ENCODE peak calls at places on chromosomes 5 and 9, in six cellular contexts. One of them, this sample, is unnamed.

GRCh38 chr9:100601216-100601615 is 23.3 kb downstream of the CAVIN4 start:
- DNase-seq in astrocyte: peak
- DNase-seq in IMR-90: peak
- DNase-seq in neuronal stem cell: no peak
- DNase-seq in fibroblast of lung: peak
- DNase-seq in GM23248: peak
- DNase-seq in this sample: peak

GRCh38 chr5:134451618-134452505 is 40.2 kb upstream of the CDKN2AIPNL start:
- DNase-seq in IMR-90: peak
- DNase-seq in astrocyte: peak
- DNase-seq in fibroblast of lung: peak
- DNase-seq in GM23248: peak
- DNase-seq in neuronal stem cell: no peak
- DNase-seq in this sample: peak

GRCh38 chr9:123642291-123643278 is 286.6 kb downstream of the CRB2 start:
- DNase-seq in neuronal stem cell: no peak
- DNase-seq in GM23248: no peak
- DNase-seq in astrocyte: peak
- DNase-seq in IMR-90: peak
- DNase-seq in fibroblast of lung: peak
- DNase-seq in this sample: no peak

GRCh38 chr5:80798633-80799032 is 143.8 kb upstream of the DHFR start:
- DNase-seq in IMR-90: no peak
- DNase-seq in neuronal stem cell: no peak
- DNase-seq in fibroblast of lung: no peak
- DNase-seq in GM23248: no peak
- DNase-seq in astrocyte: no peak
- DNase-seq in this sample: no peak

GRCh38 chr9:108784128-108784490 is 71.7 kb downstream of the ACTL7B start:
- DNase-seq in neuronal stem cell: no peak
- DNase-seq in fibroblast of lung: peak
- DNase-seq in astrocyte: peak
- DNase-seq in IMR-90: no peak
- DNase-seq in GM23248: no peak
- DNase-seq in this sample: no peak

GRCh38 chr9:120909904-120910303 is 16.7 kb downstream of the TRAF1 start:
- DNase-seq in GM23248: no peak
- DNase-seq in astrocyte: no peak
- DNase-seq in neuronal stem cell: no peak
- DNase-seq in fibroblast of lung: no peak
- DNase-seq in IMR-90: no peak
- DNase-seq in this sample: no peak

GRCh38 chr5:50325237-50325832 is 115.8 kb downstream of the EMB start:
- DNase-seq in fibroblast of lung: peak
- DNase-seq in neuronal stem cell: no peak
- DNase-seq in astrocyte: peak
- DNase-seq in IMR-90: peak
- DNase-seq in GM23248: peak
- DNase-seq in this sample: no peak

GRCh38 chr5:78509145-78509865 is 139.3 kb downstream of the LHFPL2 start:
- DNase-seq in IMR-90: no peak
- DNase-seq in astrocyte: no peak
- DNase-seq in GM23248: no peak
- DNase-seq in fibroblast of lung: no peak
- DNase-seq in neuronal stem cell: no peak
- DNase-seq in this sample: no peak

GRCh38 chr5:92800360-92800759 is 780.7 kb downstream of the NR2F1-AS1 start:
- DNase-seq in GM23248: no peak
- DNase-seq in neuronal stem cell: no peak
- DNase-seq in IMR-90: peak
- DNase-seq in astrocyte: peak
- DNase-seq in fibroblast of lung: peak
- DNase-seq in this sample: no peak

GRCh38 chr9:126474786-126475485 is 138.8 kb upstream of the LMX1B start:
- DNase-seq in IMR-90: peak
- DNase-seq in neuronal stem cell: no peak
- DNase-seq in astrocyte: peak
- DNase-seq in fibroblast of lung: peak
- DNase-seq in GM23248: peak
- DNase-seq in this sample: peak

GRCh38 chr5:14463629-14464028 is 118.0 kb upstream of the OTULINL start:
- DNase-seq in astrocyte: peak
- DNase-seq in fibroblast of lung: peak
- DNase-seq in neuronal stem cell: no peak
- DNase-seq in IMR-90: peak
- DNase-seq in GM23248: peak
- DNase-seq in this sample: peak

GRCh38 chr5:14101922-14102321 is 41.2 kb upstream of the TRIO start:
- DNase-seq in fibroblast of lung: peak
- DNase-seq in neuronal stem cell: no peak
- DNase-seq in GM23248: peak
- DNase-seq in astrocyte: no peak
- DNase-seq in IMR-90: peak
- DNase-seq in this sample: peak

GRCh38 chr5:12292610-12293204 is 388.5 kb upstream of the CTNND2 start:
- DNase-seq in IMR-90: no peak
- DNase-seq in astrocyte: peak
- DNase-seq in GM23248: peak
- DNase-seq in neuronal stem cell: peak
- DNase-seq in fibroblast of lung: peak
- DNase-seq in this sample: no peak

GRCh38 chr9:105637787-105638395 is 24.4 kb upstream of the TAL2 start:
- DNase-seq in astrocyte: no peak
- DNase-seq in neuronal stem cell: no peak
- DNase-seq in fibroblast of lung: no peak
- DNase-seq in GM23248: peak
- DNase-seq in IMR-90: peak
- DNase-seq in this sample: no peak

GRCh38 chr5:53552561-53552960 is 7.9 kb upstream of the NDUFS4 start:
- DNase-seq in neuronal stem cell: no peak
- DNase-seq in IMR-90: no peak
- DNase-seq in GM23248: no peak
- DNase-seq in astrocyte: no peak
- DNase-seq in fibroblast of lung: no peak
- DNase-seq in this sample: no peak

GRCh38 chr5:90226433-90227099 is 183.0 kb downstream of the CETN3 start:
- DNase-seq in astrocyte: no peak
- DNase-seq in neuronal stem cell: no peak
- DNase-seq in fibroblast of lung: no peak
- DNase-seq in GM23248: no peak
- DNase-seq in IMR-90: no peak
- DNase-seq in this sample: no peak

GRCh38 chr5:67793966-67794365 is 421.6 kb upstream of the PIK3R1 start:
- DNase-seq in neuronal stem cell: no peak
- DNase-seq in astrocyte: peak
- DNase-seq in GM23248: no peak
- DNase-seq in IMR-90: no peak
- DNase-seq in fibroblast of lung: peak
- DNase-seq in this sample: no peak

GRCh38 chr9:120445974-120446373 is 134.0 kb downstream of the CDK5RAP2 start:
- DNase-seq in GM23248: no peak
- DNase-seq in IMR-90: no peak
- DNase-seq in astrocyte: no peak
- DNase-seq in fibroblast of lung: no peak
- DNase-seq in neuronal stem cell: no peak
- DNase-seq in this sample: no peak

GRCh38 chr9:22383720-22384119 is 62.9 kb upstream of the DMRTA1 start:
- DNase-seq in IMR-90: no peak
- DNase-seq in fibroblast of lung: peak
- DNase-seq in neuronal stem cell: peak
- DNase-seq in astrocyte: peak
- DNase-seq in GM23248: no peak
- DNase-seq in this sample: no peak

GRCh38 chr9:23123048-23123632 is 676.5 kb downstream of the DMRTA1 start:
- DNase-seq in neuronal stem cell: peak
- DNase-seq in fibroblast of lung: peak
- DNase-seq in IMR-90: peak
- DNase-seq in astrocyte: peak
- DNase-seq in GM23248: peak
- DNase-seq in this sample: no peak

GRCh38 chr5:102863058-102863457 is 108.0 kb downstream of the PAM start:
- DNase-seq in GM23248: no peak
- DNase-seq in IMR-90: no peak
- DNase-seq in astrocyte: no peak
- DNase-seq in fibroblast of lung: no peak
- DNase-seq in neuronal stem cell: no peak
- DNase-seq in this sample: no peak

GRCh38 chr9:14573319-14573718 is 119.9 kb downstream of the ZDHHC21 start:
- DNase-seq in fibroblast of lung: no peak
- DNase-seq in neuronal stem cell: no peak
- DNase-seq in astrocyte: no peak
- DNase-seq in IMR-90: no peak
- DNase-seq in GM23248: no peak
- DNase-seq in this sample: no peak

GRCh38 chr9:17481565-17481964 is 97.3 kb upstream of the SH3GL2 start:
- DNase-seq in neuronal stem cell: no peak
- DNase-seq in IMR-90: no peak
- DNase-seq in fibroblast of lung: no peak
- DNase-seq in astrocyte: no peak
- DNase-seq in GM23248: no peak
- DNase-seq in this sample: no peak

GRCh38 chr5:74167206-74167929 is 473.2 kb downstream of the ENC1 start:
- DNase-seq in neuronal stem cell: no peak
- DNase-seq in fibroblast of lung: peak
- DNase-seq in GM23248: peak
- DNase-seq in astrocyte: peak
- DNase-seq in IMR-90: peak
- DNase-seq in this sample: peak
- H3K4me3 ChIP-seq in neuronal stem cell: no peak
- H3K4me3 ChIP-seq in fibroblast of lung: no peak
- H3K4me3 ChIP-seq in GM23248: no peak
- H3K4me3 ChIP-seq in astrocyte: no peak
- H3K4me3 ChIP-seq in IMR-90: no peak
- H3K4me3 ChIP-seq in this sample: no peak

DNA sequence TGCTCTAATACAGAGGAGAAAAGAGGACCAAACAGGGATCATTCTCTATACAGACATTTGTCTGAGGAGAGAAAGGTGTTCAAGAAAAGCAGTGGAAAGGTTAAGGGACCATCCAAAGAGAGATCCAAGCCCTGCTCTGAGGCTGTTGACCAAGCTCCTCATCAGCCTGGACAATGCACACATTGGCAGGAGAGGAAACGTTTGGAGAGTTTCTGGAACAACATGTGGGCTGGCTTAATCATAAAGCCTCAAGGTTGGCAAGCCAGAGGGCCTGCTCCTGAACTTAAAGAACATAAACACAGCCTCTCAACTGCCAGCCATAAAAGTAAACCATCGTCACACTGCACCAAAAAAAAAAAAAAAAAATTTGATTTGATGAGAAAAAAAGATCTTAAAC is 184.4 kb upstream of the SLC12A2 start:
- DNase-seq in fibroblast of lung: no peak
- DNase-seq in GM23248: peak
- DNase-seq in astrocyte: no peak
- DNase-seq in IMR-90: peak
- DNase-seq in neuronal stem cell: no peak
- DNase-seq in this sample: no peak
- H3K4me2 ChIP-seq in fibroblast of lung: no peak
- H3K4me2 ChIP-seq in GM23248: peak
- H3K4me2 ChIP-seq in astrocyte: peak
- H3K4me2 ChIP-seq in IMR-90: peak
- H3K4me2 ChIP-seq in neuronal stem cell: no peak
- H3K4me2 ChIP-seq in this sample: peak

GRCh38 chr5:85293139-85293785 is 908.6 kb upstream of the EDIL3 start:
- DNase-seq in neuronal stem cell: no peak
- DNase-seq in IMR-90: peak
- DNase-seq in astrocyte: no peak
- DNase-seq in GM23248: no peak
- DNase-seq in fibroblast of lung: no peak
- DNase-seq in this sample: no peak
- H3K4me3 ChIP-seq in neuronal stem cell: no peak
- H3K4me3 ChIP-seq in IMR-90: peak
- H3K4me3 ChIP-seq in astrocyte: no peak
- H3K4me3 ChIP-seq in GM23248: no peak
- H3K4me3 ChIP-seq in fibroblast of lung: peak
- H3K4me3 ChIP-seq in this sample: peak

GRCh38 chr5:61177070-61177469 is 14.8 kb upstream of the SMIM15 start:
- DNase-seq in neuronal stem cell: no peak
- DNase-seq in IMR-90: no peak
- DNase-seq in fibroblast of lung: no peak
- DNase-seq in GM23248: no peak
- DNase-seq in astrocyte: no peak
- DNase-seq in this sample: no peak
- H3K4me2 ChIP-seq in neuronal stem cell: no peak
- H3K4me2 ChIP-seq in IMR-90: no peak
- H3K4me2 ChIP-seq in fibroblast of lung: no peak
- H3K4me2 ChIP-seq in GM23248: no peak
- H3K4me2 ChIP-seq in astrocyte: no peak
- H3K4me2 ChIP-seq in this sample: no peak

GRCh38 chr9:70600479-70600878 is 186.0 kb upstream of the KLF9 start:
- DNase-seq in GM23248: peak
- DNase-seq in neuronal stem cell: no peak
- DNase-seq in astrocyte: peak
- DNase-seq in IMR-90: peak
- DNase-seq in fibroblast of lung: peak
- DNase-seq in this sample: no peak

GRCh38 chr9:70597886-70598285 is 183.4 kb upstream of the KLF9 start:
- DNase-seq in IMR-90: no peak
- DNase-seq in astrocyte: no peak
- DNase-seq in GM23248: no peak
- DNase-seq in neuronal stem cell: no peak
- DNase-seq in fibroblast of lung: no peak
- DNase-seq in this sample: no peak

GRCh38 chr9:70602364-70603019 is 188.0 kb upstream of the KLF9 start:
- DNase-seq in fibroblast of lung: peak
- DNase-seq in neuronal stem cell: peak
- DNase-seq in GM23248: peak
- DNase-seq in IMR-90: peak
- DNase-seq in astrocyte: peak
- DNase-seq in this sample: no peak

GRCh38 chr9:70603020-70603411 is 188.6 kb upstream of the KLF9 start:
- DNase-seq in GM23248: no peak
- DNase-seq in fibroblast of lung: no peak
- DNase-seq in neuronal stem cell: no peak
- DNase-seq in IMR-90: no peak
- DNase-seq in astrocyte: no peak
- DNase-seq in this sample: no peak

GRCh38 chr9:70601000-70601929 is 186.8 kb upstream of the KLF9 start:
- DNase-seq in astrocyte: peak
- DNase-seq in GM23248: peak
- DNase-seq in IMR-90: peak
- DNase-seq in fibroblast of lung: peak
- DNase-seq in neuronal stem cell: no peak
- DNase-seq in this sample: peak
- H3K4me3 ChIP-seq in astrocyte: peak
- H3K4me3 ChIP-seq in GM23248: peak
- H3K4me3 ChIP-seq in IMR-90: peak
- H3K4me3 ChIP-seq in fibroblast of lung: peak
- H3K4me3 ChIP-seq in neuronal stem cell: no peak
- H3K4me3 ChIP-seq in this sample: peak

GRCh38 chr5:133032852-133033742 is 6.7 kb upstream of the ZCCHC10 start:
- DNase-seq in neuronal stem cell: no peak
- DNase-seq in IMR-90: no peak
- DNase-seq in astrocyte: peak
- DNase-seq in fibroblast of lung: peak
- DNase-seq in GM23248: no peak
- DNase-seq in this sample: no peak
- H3K4me2 ChIP-seq in neuronal stem cell: no peak
- H3K4me2 ChIP-seq in IMR-90: no peak
- H3K4me2 ChIP-seq in astrocyte: no peak
- H3K4me2 ChIP-seq in fibroblast of lung: no peak
- H3K4me2 ChIP-seq in GM23248: no peak
- H3K4me2 ChIP-seq in this sample: no peak